ENCODE peak calls at places on chromosomes 1 and 21, in nine cellular contexts. R is fibroblast of lung; V is body of pancreas; D is heart left ventricle; Q is breast epithelium; U is keratinocyte; K is A549; X is K562; L is CD8-positive, alpha-beta T cell. C is an unnamed sample.

GRCh38 chr1:64098436-64098835 is 105.0 kb upstream of the UBE2U start:
- DNase-seq in R (no peak), V (no peak), D (no peak), Q (no peak), U (no peak), K (no peak), X (no peak), L (no peak), C (no peak)

GRCh38 chr21:44657635-44658183 is at the start of gene KRTAP12-3:
- DNase-seq in R (no peak), V (no peak), D (peak), Q (no peak), U (no peak), K (no peak), X (no peak), L (peak), C (no peak)

GRCh38 chr1:173529106-173529505 is 52.0 kb downstream of the PRDX6 start:
- DNase-seq in R (no peak), V (no peak), D (no peak), Q (no peak), U (no peak), K (no peak), X (no peak), L (no peak), C (no peak)

GRCh38 chr21:44783023-44783696 is 18.5 kb downstream of the UBE2G2 start:
- DNase-seq in R (no peak), V (no peak), D (no peak), Q (no peak), U (no peak), K (no peak), X (no peak), L (no peak), C (peak)

GRCh38 chr1:207867136-207868081 is 43.5 kb downstream of the CD34 start:
- DNase-seq in R (no peak), V (peak), D (peak), Q (peak), U (no peak), K (no peak), X (no peak), L (no peak), C (peak)

GRCh38 chr1:205797122-205797521 is 15.9 kb downstream of the SLC41A1 start:
- DNase-seq in R (no peak), V (no peak), D (no peak), Q (no peak), U (no peak), K (no peak), X (no peak), L (no peak), C (no peak)

GRCh38 chr21:45539796-45540600 is 2.2 kb downstream of the SLC19A1 start:
- DNase-seq in R (no peak), V (no peak), D (peak), Q (peak), U (no peak), K (no peak), X (no peak), L (no peak), C (peak)

GRCh38 chr1:5913078-5913845 is 79.0 kb downstream of the NPHP4 start:
- DNase-seq in R (peak), V (no peak), D (no peak), Q (no peak), U (no peak), K (no peak), X (no peak), L (no peak), C (peak)

GRCh38 chr1:227778401-227778947 is 37.0 kb upstream of the PRSS38 start:
- DNase-seq in R (peak), V (no peak), D (no peak), Q (peak), U (no peak), K (no peak), X (no peak), L (no peak), C (peak)

GRCh38 chr1:220278991-220279390 is 6.7 kb upstream of the RAB3GAP2 start:
- DNase-seq in R (peak), V (no peak), D (no peak), Q (no peak), U (no peak), K (no peak), X (no peak), L (no peak), C (no peak)

GRCh38 chr1:39230261-39231190 is 26.0 kb downstream of the MACF1 start:
- DNase-seq in R (peak), V (no peak), D (no peak), Q (no peak), U (no peak), K (no peak), X (no peak), L (no peak), C (no peak)

GRCh38 chr1:62589321-62589720 is 8.0 kb upstream of the ANGPTL3 start:
- DNase-seq in R (peak), V (no peak), D (no peak), Q (no peak), U (no peak), K (no peak), X (no peak), L (no peak), C (no peak)

GRCh38 chr1:45995298-45995697 is 137.1 kb downstream of the PIK3R3 start:
- DNase-seq in R (peak), V (no peak), D (no peak), Q (no peak), U (no peak), K (no peak), X (no peak), L (no peak), C (no peak)

GRCh38 chr1:106502659-106503058 is 553.8 kb upstream of the PRMT6 start:
- DNase-seq in R (no peak), V (no peak), D (no peak), Q (no peak), U (peak), K (no peak), X (no peak), L (no peak), C (no peak)

GRCh38 chr21:37658994-37659458 is 257.2 kb downstream of the KCNJ6 start:
- DNase-seq in R (peak), V (peak), D (no peak), Q (no peak), U (peak), K (peak), X (peak), L (no peak), C (no peak)

GRCh38 chr1:63894627-63895256 is 120.9 kb downstream of the ROR1 start:
- DNase-seq in R (no peak), V (no peak), D (no peak), Q (no peak), U (no peak), K (no peak), X (no peak), L (no peak), C (no peak)

GRCh38 chr1:94296018-94296417 is 58.6 kb upstream of the ARHGAP29 start:
- DNase-seq in R (peak), V (no peak), D (no peak), Q (no peak), U (no peak), K (no peak), X (no peak), L (no peak), C (no peak)

GRCh38 chr1:208179303-208179702 is 64.9 kb downstream of the PLXNA2 start:
- DNase-seq in R (no peak), V (peak), D (no peak), Q (no peak), U (no peak), K (no peak), X (peak), L (no peak), C (no peak)

GRCh38 chr1:159922499-159923202 is 2.7 kb downstream of the TAGLN2 start:
- DNase-seq in R (peak), V (peak), D (peak), Q (no peak), U (no peak), K (no peak), X (peak), L (no peak), C (no peak)

GRCh38 chr1:234235373-234235772 is 137.9 kb upstream of the COA6 start:
- DNase-seq in R (no peak), V (no peak), D (no peak), Q (no peak), U (no peak), K (no peak), X (no peak), L (no peak), C (no peak)

GRCh38 chr1:112369389-112370285 is 26.4 kb upstream of the CTTNBP2NL start:
- DNase-seq in R (peak), V (peak), D (peak), Q (peak), U (no peak), K (peak), X (peak), L (peak), C (peak)

GRCh38 chr1:70210820-70211219 is 5.4 kb upstream of the LRRC40 start:
- DNase-seq in R (no peak), V (no peak), D (no peak), Q (no peak), U (no peak), K (no peak), X (no peak), L (no peak), C (no peak)

GRCh38 chr1:29156543-29157268 is 25.0 kb downstream of the SRSF4 start:
- DNase-seq in R (peak), V (peak), D (no peak), Q (no peak), U (no peak), K (no peak), X (peak), L (no peak), C (no peak)

GRCh38 chr21:42063578-42064521 is 7.3 kb upstream of the UMODL1 start:
- DNase-seq in R (peak), V (peak), D (peak), Q (no peak), U (peak), K (no peak), X (no peak), L (peak), C (no peak)

GRCh38 chr21:45154511-45155508 is 80.4 kb downstream of the ADARB1 start:
- DNase-seq in R (peak), V (no peak), D (peak), Q (no peak), U (no peak), K (no peak), X (no peak), L (no peak), C (peak)

GRCh38 chr1:8116892-8117262 is 90.8 kb upstream of the ERRFI1 start:
- DNase-seq in R (peak), V (peak), D (peak), Q (no peak), U (no peak), K (no peak), X (no peak), L (no peak), C (peak)

GRCh38 chr1:237794071-237794470 is 96.7 kb downstream of the ZP4 start:
- DNase-seq in R (peak), V (no peak), D (no peak), Q (no peak), U (no peak), K (peak), X (no peak), L (no peak), C (no peak)

GRCh38 chr21:42835211-42835610 is 44.1 kb downstream of the WDR4 start:
- DNase-seq in R (no peak), V (no peak), D (no peak), Q (no peak), U (no peak), K (no peak), X (no peak), L (no peak), C (peak)

GRCh38 chr1:113247355-113247754 is 143.0 kb upstream of the MAGI3 start:
- DNase-seq in R (no peak), V (peak), D (no peak), Q (no peak), U (no peak), K (no peak), X (no peak), L (no peak), C (no peak)

GRCh38 chr21:26844258-26845065 is 747 bp downstream of the ADAMTS1 start:
- DNase-seq in R (peak), V (peak), D (peak), Q (no peak), U (no peak), K (no peak), X (no peak), L (no peak), C (peak)

GRCh38 chr1:51859333-51859732 is 19.2 kb downstream of the NRDC start:
- DNase-seq in R (no peak), V (no peak), D (no peak), Q (no peak), U (no peak), K (no peak), X (no peak), L (no peak), C (no peak)

GRCh38 chr1:8350914-8351684 is 33.2 kb downstream of the SLC45A1 start:
- DNase-seq in R (no peak), V (no peak), D (no peak), Q (no peak), U (no peak), K (no peak), X (no peak), L (no peak), C (no peak)

GRCh38 chr1:63277195-63278192 is 44.9 kb upstream of the FOXD3 start:
- DNase-seq in R (no peak), V (no peak), D (no peak), Q (no peak), U (no peak), K (no peak), X (no peak), L (no peak), C (no peak)

GRCh38 chr1:3614755-3615742 is 3.7 kb upstream of the MEGF6 start:
- DNase-seq in R (no peak), V (peak), D (no peak), Q (no peak), U (no peak), K (peak), X (peak), L (no peak), C (no peak)

GRCh38 chr1:93448983-93449805 is 1.3 kb downstream of the FNBP1L start:
- DNase-seq in R (peak), V (peak), D (no peak), Q (no peak), U (no peak), K (peak), X (no peak), L (no peak), C (no peak)

GRCh38 chr1:155005076-155005971 is 2.7 kb downstream of the ZBTB7B start:
- DNase-seq in R (peak), V (peak), D (peak), Q (peak), U (no peak), K (no peak), X (no peak), L (no peak), C (peak)

GRCh38 chr21:25836396-25836795 is 101.6 kb downstream of the GABPA start:
- DNase-seq in R (peak), V (no peak), D (no peak), Q (no peak), U (no peak), K (no peak), X (no peak), L (no peak), C (no peak)

DNA sequence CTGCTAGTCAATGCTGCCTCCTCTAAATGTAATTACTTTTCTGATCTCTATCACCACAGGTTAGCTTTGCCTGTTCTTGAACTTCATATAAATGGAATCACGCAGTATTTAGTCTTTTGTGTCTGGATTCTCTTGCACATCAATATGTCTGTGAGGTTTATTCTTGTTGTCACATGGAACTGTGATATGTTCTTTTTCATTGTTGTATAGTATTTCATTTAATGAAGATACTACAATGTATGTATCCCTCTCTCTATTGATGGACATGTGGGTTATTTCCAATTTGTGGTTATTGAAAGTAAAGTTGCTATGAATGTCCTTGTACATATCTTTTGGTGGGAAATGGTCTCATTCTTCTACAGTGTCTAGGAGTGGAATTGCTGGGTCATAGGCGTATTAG is 16.7 kb upstream of the PADI1 start:
- DNase-seq in R (no peak), V (no peak), D (no peak), Q (no peak), U (no peak), K (no peak), X (no peak), L (no peak), C (no peak)
- H3K4me3 ChIP-seq in R (no peak), V (no peak), D (no peak), Q (no peak), U (no peak), K (no peak), X (no peak), L (no peak), C (no peak)

GRCh38 chr1:78375996-78376395 is 114.8 kb upstream of the PTGFR start:
- DNase-seq in R (peak), V (no peak), D (no peak), Q (no peak), U (no peak), K (no peak), X (no peak), L (no peak), C (no peak)
- TF ChIP-seq CTCF in R (no peak), V (no peak), D (no peak), Q (no peak), U (no peak), K (no peak), X (no peak), L (no peak), C (no peak)

DNA sequence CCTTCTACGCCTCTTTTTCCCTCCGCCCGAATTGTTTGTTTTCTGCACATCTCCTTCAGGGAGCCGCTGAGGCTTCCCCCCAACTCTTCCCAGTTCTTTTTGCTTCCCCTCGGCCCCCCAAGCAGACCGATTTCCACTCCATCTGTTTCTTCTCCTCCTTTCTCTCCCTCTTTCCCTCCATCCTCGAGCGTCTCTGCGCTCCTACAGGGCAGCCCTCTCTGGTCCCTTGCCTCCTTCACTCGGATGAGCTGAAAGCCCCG is 311 bp downstream of the LHX9 start:
- DNase-seq in R (no peak), V (no peak), D (no peak), Q (no peak), U (no peak), K (no peak), X (no peak), L (no peak), C (no peak)
- H3K27ac ChIP-seq in R (no peak), V (no peak), D (no peak), Q (no peak), U (no peak), K (peak), X (no peak), L (no peak), C (peak)

GRCh38 chr1:216641669-216642460 is 81.4 kb downstream of the ESRRG start:
- DNase-seq in R (no peak), V (no peak), D (no peak), Q (no peak), U (no peak), K (no peak), X (no peak), L (no peak), C (no peak)

DNA sequence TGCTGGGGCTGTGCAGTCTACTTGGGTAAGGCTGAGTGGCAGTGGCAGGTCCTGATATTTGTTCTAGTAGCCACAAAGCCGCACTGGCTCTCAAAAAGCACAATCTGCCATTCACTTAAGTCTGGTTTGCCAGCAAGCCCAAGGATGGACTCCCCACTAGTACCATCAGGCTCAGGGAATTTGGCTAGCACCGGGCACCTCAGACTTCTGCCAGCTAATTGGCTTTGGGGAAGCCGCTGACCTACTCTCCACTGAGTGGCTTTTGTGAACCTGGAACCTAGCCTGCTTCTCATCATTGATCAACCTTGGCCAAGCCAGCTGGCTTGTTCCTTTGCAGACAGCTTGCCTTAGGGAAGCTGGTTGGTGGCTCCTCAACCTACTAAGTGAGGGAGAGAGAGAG is 83.1 kb downstream of the ESRRG start:
- DNase-seq in R (no peak), V (no peak), D (no peak), Q (no peak), U (no peak), K (no peak), X (no peak), L (no peak), C (no peak)
- H3K4me3 ChIP-seq in R (no peak), V (no peak), D (no peak), Q (no peak), U (no peak), K (no peak), X (no peak), L (no peak), C (no peak)

GRCh38 chr1:118563969-118564951 is 379.2 kb upstream of the SPAG17 start:
- DNase-seq in R (no peak), V (no peak), D (no peak), Q (no peak), U (no peak), K (no peak), X (no peak), L (no peak), C (no peak)
- TF ChIP-seq CTCF in R (no peak), V (no peak), D (no peak), Q (no peak), U (no peak), K (no peak), X (no peak), L (no peak), C (no peak)